ENCODE peak calls at places on chromosomes 7 and 10, in eight cellular contexts. G, F, X, L, U, Y, S and T are unnamed samples.

GRCh38 chr10:114304017-114304565 is 65.0 kb downstream of the VWA2 start:
- DNase-seq in G (peak; percentile 45), F (peak; percentile 65), X (peak; percentile 73), L (peak; percentile 71), U (peak; percentile 78), Y (peak; percentile 82), S (peak; percentile 85), T (peak; percentile 84)

GRCh38 chr10:20879136-20879535 is 18.0 kb downstream of the NEBL start:
- DNase-seq in G (no peak), F (no peak), X (no peak), L (no peak), U (no peak), Y (no peak), S (no peak), T (no peak)

GRCh38 chr7:77426052-77426404 is 9.9 kb upstream of the GSAP start:
- DNase-seq in G (no peak), F (no peak), X (no peak), L (no peak), U (no peak), Y (no peak), S (no peak), T (no peak)

GRCh38 chr10:97659589-97659988 is 19.1 kb downstream of the PI4K2A start:
- DNase-seq in G (no peak), F (peak; percentile 58), X (no peak), L (peak; percentile 69), U (no peak), Y (no peak), S (no peak), T (no peak)

GRCh38 chr7:106397994-106398393 is 113.2 kb upstream of the NAMPT start:
- DNase-seq in G (no peak), F (no peak), X (no peak), L (no peak), U (no peak), Y (no peak), S (no peak), T (no peak)

GRCh38 chr10:102283488-102283887 is 38.2 kb downstream of the GBF1 start:
- DNase-seq in G (no peak), F (no peak), X (no peak), L (no peak), U (no peak), Y (no peak), S (no peak), T (no peak)

GRCh38 chr7:43308913-43309789 is 196.7 kb downstream of the HECW1 start:
- DNase-seq in G (no peak), F (no peak), X (no peak), L (no peak), U (no peak), Y (no peak), S (no peak), T (no peak)

GRCh38 chr7:139354729-139355128 is 5.0 kb upstream of the LUC7L2 start:
- DNase-seq in G (no peak), F (no peak), X (no peak), L (no peak), U (no peak), Y (no peak), S (no peak), T (no peak)

GRCh38 chr7:150398108-150398964 is 19.2 kb downstream of the ZNF775 start:
- DNase-seq in G (no peak), F (no peak), X (no peak), L (no peak), U (no peak), Y (no peak), S (no peak), T (no peak)

GRCh38 chr7:129702316-129702715 is 90.8 kb downstream of the NRF1 start:
- DNase-seq in G (no peak), F (no peak), X (no peak), L (no peak), U (no peak), Y (no peak), S (no peak), T (no peak)

GRCh38 chr10:111123883-111124282 is 47.1 kb downstream of the ADRA2A start:
- DNase-seq in G (no peak), F (no peak), X (no peak), L (no peak), U (no peak), Y (no peak), S (no peak), T (no peak)

GRCh38 chr10:2079603-2080078 is 342.3 kb upstream of the ADARB2 start:
- DNase-seq in G (no peak), F (no peak), X (no peak), L (no peak), U (no peak), Y (no peak), S (no peak), T (no peak)

GRCh38 chr10:89431977-89432376 is 17.6 kb downstream of the IFIT5 start:
- DNase-seq in G (no peak), F (no peak), X (no peak), L (no peak), U (no peak), Y (no peak), S (no peak), T (no peak)

GRCh38 chr7:82442492-82443043 is 1.0 kb downstream of the CACNA2D1 start:
- DNase-seq in G (no peak), F (no peak), X (no peak), L (no peak), U (no peak), Y (peak; percentile 16), S (no peak), T (no peak)

GRCh38 chr10:13092446-13093102 is 7.4 kb upstream of the OPTN start:
- DNase-seq in G (no peak), F (peak; percentile 62), X (no peak), L (no peak), U (no peak), Y (no peak), S (no peak), T (no peak)

GRCh38 chr10:4270116-4270515 is 485.1 kb upstream of the KLF6 start:
- DNase-seq in G (no peak), F (peak; percentile 90), X (no peak), L (peak; percentile 51), U (no peak), Y (no peak), S (peak; percentile 21), T (no peak)

GRCh38 chr10:33553951-33554571 is 219.6 kb upstream of the NRP1 start:
- DNase-seq in G (no peak), F (no peak), X (no peak), L (no peak), U (no peak), Y (no peak), S (no peak), T (no peak)

GRCh38 chr7:66905689-66906088 is 15.3 kb upstream of the TMEM248 start:
- DNase-seq in G (no peak), F (no peak), X (no peak), L (no peak), U (no peak), Y (no peak), S (no peak), T (no peak)

GRCh38 chr7:94015538-94015937 is 11.4 kb upstream of the BET1 start:
- DNase-seq in G (no peak), F (no peak), X (no peak), L (no peak), U (no peak), Y (no peak), S (no peak), T (no peak)

GRCh38 chr10:100888957-100889356 is 23.8 kb upstream of the SLF2 start:
- DNase-seq in G (no peak), F (no peak), X (no peak), L (no peak), U (no peak), Y (no peak), S (no peak), T (peak; percentile 40)

GRCh38 chr7:83996879-83997278 is 197.7 kb downstream of the SEMA3A start:
- DNase-seq in G (no peak), F (peak; percentile 15), X (no peak), L (no peak), U (no peak), Y (no peak), S (no peak), T (no peak)

GRCh38 chr7:84216477-84216876 is 21.9 kb upstream of the SEMA3A start:
- DNase-seq in G (no peak), F (no peak), X (no peak), L (no peak), U (no peak), Y (no peak), S (no peak), T (no peak)

GRCh38 chr7:108415821-108416536 is 40.3 kb downstream of the NRCAM start:
- DNase-seq in G (no peak), F (peak; percentile 77), X (no peak), L (peak; percentile 26), U (peak; percentile 33), Y (no peak), S (peak; percentile 77), T (peak; percentile 62)

GRCh38 chr7:130156140-130156539 is 49.1 kb downstream of the TMEM209 start:
- DNase-seq in G (no peak), F (no peak), X (no peak), L (no peak), U (no peak), Y (no peak), S (no peak), T (no peak)

GRCh38 chr10:3525832-3526449 is 259.1 kb downstream of the KLF6 start:
- DNase-seq in G (no peak), F (peak; percentile 94), X (no peak), L (peak; percentile 94), U (no peak), Y (no peak), S (peak; percentile 55), T (peak; percentile 88)

GRCh38 chr10:132293416-132294195 is 14.1 kb downstream of the STK32C start:
- DNase-seq in G (no peak), F (no peak), X (no peak), L (no peak), U (no peak), Y (no peak), S (no peak), T (no peak)

GRCh38 chr10:6748981-6749630 is 169.0 kb upstream of the PRKCQ start:
- DNase-seq in G (no peak), F (peak; percentile 50), X (no peak), L (no peak), U (no peak), Y (no peak), S (no peak), T (peak; percentile 55)

GRCh38 chr7:47444376-47445098 is 137.4 kb downstream of the TNS3 start:
- DNase-seq in G (no peak), F (no peak), X (no peak), L (peak; percentile 10), U (no peak), Y (no peak), S (no peak), T (peak; percentile 47)

GRCh38 chr7:27184342-27185012 is 555 bp downstream of the HOXA11 start:
- DNase-seq in G (no peak), F (peak; percentile 10), X (no peak), L (no peak), U (no peak), Y (no peak), S (no peak), T (peak; percentile 75)

GRCh38 chr7:44264221-44264956 is 61.0 kb downstream of the CAMK2B start:
- DNase-seq in G (no peak), F (no peak), X (no peak), L (no peak), U (no peak), Y (no peak), S (no peak), T (peak; percentile 84)

GRCh38 chr10:47013469-47014169 is 102.4 kb downstream of the PTPN20 start:
- DNase-seq in G (no peak), F (no peak), X (no peak), L (no peak), U (no peak), Y (no peak), S (no peak), T (no peak)